ENCODE peak calls at places on chromosomes 11 and 22, in five cellular contexts. J is endodermal cell, X is tibial artery, C is fibroblast of pulmonary artery, Y is lower lobe of right lung. I is an unnamed sample.

GRCh38 chr11:67608486-67608885 is 1.8 kb downstream of the NDUFV1 start:
- DNase-seq in C (no peak), Y (no peak), J (no peak), X (no peak), I (no peak)

GRCh38 chr11:14331476-14332136 is 27.4 kb downstream of the RRAS2 start:
- DNase-seq in X (no peak), J (no peak), Y (no peak), C (no peak), I (no peak)

GRCh38 chr11:32829680-32830412 is at the start of gene PRRG4:
- DNase-seq in C (peak; percentile 33), J (peak; percentile 87), Y (peak; percentile 89), X (peak; percentile 74), I (peak; percentile 96)

GRCh38 chr11:129023968-129024676 is 81.5 kb upstream of the TP53AIP1 start:
- DNase-seq in J (peak; percentile 89), X (no peak), Y (peak; percentile 52), C (peak; percentile 4), I (peak; percentile 56)

GRCh38 chr11:131579932-131580387 is 209.5 kb downstream of the NTM start:
- DNase-seq in J (peak; percentile 91), X (no peak), C (peak; percentile 11), Y (no peak), I (no peak)

GRCh38 chr22:38819387-38819940 is 24.4 kb downstream of the NPTXR start:
- DNase-seq in Y (no peak), X (no peak), C (no peak), J (no peak), I (no peak)

GRCh38 chr11:45625611-45626010 is 39.8 kb downstream of the CHST1 start:
- DNase-seq in Y (no peak), J (no peak), X (no peak), C (no peak), I (no peak)

GRCh38 chr22:36755316-36755715 is 20.6 kb downstream of the IFT27 start:
- DNase-seq in Y (no peak), C (no peak), J (peak; percentile 12), X (peak; percentile 3), I (peak; percentile 7)

GRCh38 chr11:100719362-100719761 is 32.3 kb downstream of the ARHGAP42 start:
- DNase-seq in X (no peak), Y (no peak), J (peak; percentile 78), C (peak; percentile 45), I (no peak)

GRCh38 chr22:47165338-47165931 is 403.0 kb downstream of the TBC1D22A start:
- DNase-seq in Y (peak; percentile 28), X (peak; percentile 62), C (no peak), J (peak; percentile 45), I (no peak)

GRCh38 chr11:114233755-114234154 is 62.4 kb upstream of the NNMT start:
- DNase-seq in Y (no peak), X (no peak), C (peak; percentile 35), J (no peak), I (no peak)

GRCh38 chr11:19196458-19196857 is 5.3 kb downstream of the CSRP3 start:
- DNase-seq in C (no peak), Y (no peak), J (no peak), X (no peak), I (no peak)

GRCh38 chr11:134498326-134499139 is 86.5 kb upstream of the B3GAT1 start:
- DNase-seq in C (no peak), Y (no peak), X (peak; percentile 42), J (peak; percentile 24), I (no peak)

GRCh38 chr11:62439785-62440602 is 21.2 kb downstream of the SCGB1A1 start:
- DNase-seq in X (peak; percentile 86), Y (no peak), C (peak; percentile 74), J (peak; percentile 42), I (no peak)

GRCh38 chr22:47172771-47173534 is 410.5 kb downstream of the TBC1D22A start:
- DNase-seq in Y (peak; percentile 30), X (peak; percentile 57), C (no peak), J (peak; percentile 38), I (peak; percentile 23)

GRCh38 chr11:123642435-123642834 is 12.0 kb downstream of the SCN3B start:
- DNase-seq in Y (no peak), X (no peak), C (no peak), J (peak; percentile 59), I (no peak)

GRCh38 chr22:37566329-37566837 is 6.1 kb downstream of the CDC42EP1 start:
- DNase-seq in C (no peak), X (no peak), J (no peak), Y (peak; percentile 71), I (peak; percentile 61)

GRCh38 chr11:130623909-130624668 is 175.6 kb downstream of the ADAMTS15 start:
- DNase-seq in J (no peak), Y (no peak), X (no peak), C (no peak), I (no peak)

GRCh38 chr11:74710291-74710938 is 20.8 kb downstream of the CHRDL2 start:
- DNase-seq in X (no peak), Y (no peak), J (peak; percentile 59), C (peak; percentile 85), I (no peak)

GRCh38 chr11:96309001-96309642 is 33.9 kb downstream of the MAML2 start:
- DNase-seq in Y (no peak), X (no peak), J (no peak), C (peak; percentile 94), I (no peak)

GRCh38 chr11:96306600-96306932 is 36.4 kb downstream of the MAML2 start:
- DNase-seq in J (no peak), C (no peak), X (no peak), Y (no peak), I (no peak)

GRCh38 chr11:96309643-96310017 is 33.4 kb downstream of the MAML2 start:
- DNase-seq in Y (no peak), X (no peak), J (no peak), C (no peak), I (no peak)

GRCh38 chr11:96306933-96307747 is 35.9 kb downstream of the MAML2 start:
- DNase-seq in J (peak; percentile 69), Y (peak; percentile 57), X (peak; percentile 91), C (peak; percentile 100), I (peak; percentile 82)

GRCh38 chr11:96307748-96308133 is 35.3 kb downstream of the MAML2 start:
- DNase-seq in J (no peak), X (no peak), C (peak; percentile 90), Y (no peak), I (no peak)
- H3K4me3 ChIP-seq in J (peak overlapping the region; percentile 53), X (peak overlapping the region; percentile 37), C (peak overlapping the region; percentile 46), Y (peak overlapping the region; percentile 20), I (no peak overlapping the region)

GRCh38 chr11:105000167-105000566 is 22.8 kb downstream of the CASP5 start:
- DNase-seq in J (peak; percentile 53), Y (no peak), C (peak; percentile 11), X (no peak), I (no peak)
- TF ChIP-seq CTCF in J (no peak), Y (no peak), C (peak; percentile 10), X (no peak), I (no peak)

GRCh38 chr22:42065408-42066132 is 5.0 kb downstream of the NAGA start:
- DNase-seq in Y (no peak), J (peak; percentile 81), X (no peak), C (no peak), I (no peak)
- H3K4me3 ChIP-seq in Y (no peak overlapping the region), J (no peak overlapping the region), X (no peak overlapping the region), C (no peak overlapping the region), I (no peak overlapping the region)

DNA sequence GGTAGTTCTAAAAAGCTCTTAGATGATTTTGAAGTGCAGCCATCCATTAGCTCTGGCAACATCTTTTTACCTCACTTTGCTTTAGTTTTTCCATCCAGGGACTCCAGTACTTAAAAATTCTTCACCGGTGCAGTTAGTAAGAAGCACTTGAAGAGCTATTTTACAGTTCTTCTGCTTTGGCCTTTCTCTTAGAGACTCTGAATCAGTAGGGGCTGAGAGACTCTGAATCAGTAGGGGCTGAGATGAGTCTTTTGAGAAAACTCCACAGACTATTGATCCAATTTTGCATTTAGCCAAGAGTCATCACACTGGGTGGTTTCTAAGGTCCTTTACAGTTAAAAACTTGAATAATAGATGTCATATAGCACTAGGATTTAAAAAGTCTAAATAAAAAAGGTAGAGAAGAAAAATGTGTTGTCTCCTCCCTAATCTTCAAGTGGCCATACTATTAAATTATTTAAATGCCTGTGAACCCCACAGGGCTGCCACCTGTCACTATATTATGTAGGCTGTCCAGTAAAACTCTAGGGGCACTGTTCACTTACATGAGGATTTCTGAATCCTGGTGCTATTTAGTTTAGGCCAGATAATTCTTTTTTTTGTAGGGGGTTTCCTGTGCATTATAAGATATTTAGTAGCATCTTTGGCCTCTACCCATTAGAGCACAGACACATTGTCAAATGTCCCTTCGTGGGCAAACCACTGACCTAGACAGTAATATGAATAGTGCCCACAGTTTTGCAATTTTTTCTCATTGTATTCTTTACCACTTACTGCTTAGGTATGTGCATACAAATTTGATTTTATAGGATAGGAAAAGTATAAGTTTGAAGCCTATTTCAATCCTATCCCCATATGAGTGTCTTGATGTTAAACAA is 26.3 kb upstream of the HIKESHI start:
- DNase-seq in X (no peak), J (no peak), C (no peak), Y (no peak), I (no peak)
- TF ChIP-seq CTCF in X (no peak), J (peak; percentile 35), C (no peak), Y (no peak), I (no peak)

GRCh38 chr22:24494535-24495364 is at the start of gene UPB1:
- DNase-seq in X (no peak), Y (no peak), J (peak; percentile 68), C (no peak), I (peak; percentile 80)
- H3K4me3 ChIP-seq in X (no peak within 1 kb of the TSS), Y (peak within 1 kb of the TSS; percentile 35), J (no peak within 1 kb of the TSS), C (no peak within 1 kb of the TSS), I (peak within 1 kb of the TSS; percentile 18)

GRCh38 chr11:35362571-35362980 is 56.8 kb downstream of the SLC1A2 start:
- DNase-seq in J (no peak), C (no peak), X (no peak), Y (no peak), I (no peak)
- TF ChIP-seq CTCF in J (peak; percentile 59), C (no peak), X (no peak), Y (no peak), I (no peak)